ENCODE peak calls at places on chromosomes 4 and X, in five cellular contexts. Z, E, K, D and N are unnamed samples. For H3K4me1, the result is how much of the 10 kb centered on the place peaks cover.

GRCh38 chr4:119647558-119647957 is 19.0 kb upstream of the PDE5A start:
- DNase-seq in D (no peak), K (peak), E (peak), Z (no peak), N (no peak)

GRCh38 chr4:3430524-3430923 is 11.2 kb upstream of the HGFAC start:
- DNase-seq in K (no peak), E (no peak), Z (no peak), D (no peak), N (no peak)

GRCh38 chr4:87196927-87197326 is 23.5 kb downstream of the KLHL8 start:
- DNase-seq in K (no peak), D (no peak), E (no peak), Z (no peak), N (no peak)

GRCh38 chr4:94372579-94372978 is 29.9 kb upstream of the HPGDS start:
- DNase-seq in Z (no peak), D (no peak), K (no peak), E (no peak), N (no peak)

GRCh38 chrX:21745756-21746155 is 12.2 kb downstream of the SMPX start:
- DNase-seq in E (peak), D (no peak), Z (no peak), K (peak), N (no peak)

GRCh38 chr4:2818351-2818939 is 25.2 kb upstream of the ADD1 start:
- DNase-seq in K (no peak), Z (peak), E (no peak), D (no peak), N (no peak)

GRCh38 chr4:165198329-165198728 is 9.0 kb upstream of the KLHL2 start:
- DNase-seq in Z (no peak), D (no peak), E (no peak), K (no peak), N (no peak)

GRCh38 chr4:108168213-108168671 is 490 bp downstream of the LEF1 start:
- DNase-seq in K (no peak), E (peak), Z (no peak), D (no peak), N (peak)

GRCh38 chrX:154750301-154751120 is at the start of gene GAB3:
- DNase-seq in Z (no peak), D (no peak), E (peak), K (peak), N (no peak)

GRCh38 chr4:140943887-140944515 is 187.8 kb upstream of the TBC1D9 start:
- DNase-seq in E (no peak), Z (no peak), D (no peak), K (no peak), N (no peak)

GRCh38 chr4:105092768-105093167 is 53.9 kb upstream of the TET2 start:
- DNase-seq in E (no peak), Z (no peak), D (no peak), K (peak), N (no peak)

GRCh38 chr4:52657630-52658501 is 1.2 kb downstream of the USP46 start:
- DNase-seq in K (peak), Z (peak), E (peak), D (peak), N (peak)

GRCh38 chrX:69066966-69067525 is 98.2 kb downstream of the PJA1 start:
- DNase-seq in K (peak), Z (no peak), D (no peak), E (peak), N (no peak)

GRCh38 chrX:9677098-9677739 is 88.4 kb downstream of the GPR143 start:
- DNase-seq in E (no peak), D (no peak), Z (no peak), K (no peak), N (no peak)

GRCh38 chr4:138217567-138217966 is 24.6 kb downstream of the SLC7A11 start:
- DNase-seq in D (no peak), E (no peak), K (no peak), Z (peak), N (no peak)

GRCh38 chr4:53780736-53781400 is 189.6 kb upstream of the LNX1 start:
- DNase-seq in K (no peak), E (peak), D (no peak), Z (no peak), N (no peak)

GRCh38 chr4:181437895-181438294 is 805.3 kb upstream of the TENM3 start:
- DNase-seq in K (no peak), Z (no peak), D (no peak), E (no peak), N (no peak)

GRCh38 chr4:145587088-145587487 is 32.1 kb upstream of the MMAA start:
- DNase-seq in E (no peak), Z (no peak), K (no peak), D (no peak), N (no peak)

GRCh38 chr4:74479009-74479408 is 34.1 kb downstream of the AREG start:
- DNase-seq in D (no peak), K (no peak), Z (no peak), E (no peak), N (no peak)

GRCh38 chr4:123353656-123354055 is 42.9 kb upstream of the SPRY1 start:
- DNase-seq in K (no peak), Z (no peak), E (no peak), D (no peak), N (no peak)

GRCh38 chrX:153804100-153804595 is 9.7 kb downstream of the SSR4 start:
- DNase-seq in E (no peak), Z (no peak), K (no peak), D (no peak), N (no peak)

GRCh38 chrX:45767021-45767491 is 566.4 kb upstream of the DIPK2B start:
- DNase-seq in E (peak), K (no peak), Z (no peak), D (no peak), N (no peak)
- H3K14ac ChIP-seq in E (no peak), K (no peak), Z (no peak), D (no peak), N (no peak)

GRCh38 chrX:39728025-39728424 is 369.7 kb downstream of the BCOR start:
- DNase-seq in E (no peak), K (no peak), Z (no peak), D (no peak), N (no peak)
- H2BK12ac ChIP-seq in E (no peak), K (no peak), Z (no peak), D (no peak), N (no peak)

DNA sequence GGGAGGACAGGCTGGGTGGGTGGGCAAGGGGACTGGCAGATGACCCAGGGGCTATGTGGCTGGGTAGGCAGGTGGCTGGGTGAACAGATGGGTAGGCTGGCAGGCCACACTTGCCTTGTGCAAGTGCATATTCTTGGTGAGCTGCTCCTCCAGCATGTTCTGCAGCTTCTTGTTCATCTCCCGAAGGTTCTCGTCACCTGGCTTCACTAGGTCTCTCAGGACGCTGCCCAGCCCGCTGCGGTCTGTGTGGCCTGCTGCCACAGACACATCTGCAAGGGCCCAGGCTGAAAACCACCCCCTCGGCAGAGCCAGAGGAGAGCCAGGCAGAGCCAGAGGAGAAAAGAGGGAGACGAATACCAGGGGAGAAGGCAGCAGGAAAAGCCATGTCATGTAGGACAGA is 3.4 kb upstream of the KCND1 start:
- DNase-seq in E (no peak), Z (no peak), K (no peak), D (no peak), N (no peak)
- H3K4me1 ChIP-seq in E (under half), Z (under half), K (under half), D (under half), N (under half)

GRCh38 chr4:4991541-4992099 is 27.6 kb downstream of the CYTL1 start:
- DNase-seq in D (no peak), K (no peak), Z (no peak), E (no peak), N (no peak)
- H3K14ac ChIP-seq in D (no peak), K (peak), Z (no peak), E (no peak), N (no peak)